ENCODE peak calls at places on chromosome 7, in eight cellular contexts. One of them, this sample, is unnamed. For H3K36me3, the result is how much of the 10 kb centered on the place peaks cover.

GRCh38 chr7:74277636-74278035 is 11.6 kb upstream of the CLIP2 start:
- DNase-seq in HepG2: no peak
- DNase-seq in spleen: no peak
- DNase-seq in body of pancreas: no peak
- DNase-seq in fibroblast of lung: no peak
- DNase-seq in left ventricle myocardium inferior: no peak
- DNase-seq in psoas muscle: no peak
- DNase-seq in esophagus squamous epithelium: no peak
- DNase-seq in this sample: no peak

GRCh38 chr7:157846281-157846680 is 509.5 kb downstream of the DNAJB6 start:
- DNase-seq in HepG2: no peak
- DNase-seq in spleen: no peak
- DNase-seq in body of pancreas: no peak
- DNase-seq in fibroblast of lung: no peak
- DNase-seq in left ventricle myocardium inferior: no peak
- DNase-seq in psoas muscle: no peak
- DNase-seq in esophagus squamous epithelium: no peak
- DNase-seq in this sample: no peak

GRCh38 chr7:128350708-128351295 is 7.1 kb upstream of the RBM28 start:
- DNase-seq in HepG2: no peak
- DNase-seq in spleen: no peak
- DNase-seq in body of pancreas: no peak
- DNase-seq in fibroblast of lung: no peak
- DNase-seq in left ventricle myocardium inferior: peak
- DNase-seq in psoas muscle: no peak
- DNase-seq in esophagus squamous epithelium: no peak
- DNase-seq in this sample: no peak

GRCh38 chr7:4286281-4286680 is 395.8 kb upstream of the FOXK1 start:
- DNase-seq in HepG2: no peak
- DNase-seq in spleen: no peak
- DNase-seq in body of pancreas: no peak
- DNase-seq in fibroblast of lung: peak
- DNase-seq in left ventricle myocardium inferior: no peak
- DNase-seq in psoas muscle: no peak
- DNase-seq in esophagus squamous epithelium: no peak
- DNase-seq in this sample: no peak

GRCh38 chr7:117395743-117396142 is 31.6 kb downstream of the ASZ1 start:
- DNase-seq in HepG2: no peak
- DNase-seq in spleen: no peak
- DNase-seq in body of pancreas: no peak
- DNase-seq in fibroblast of lung: peak
- DNase-seq in left ventricle myocardium inferior: no peak
- DNase-seq in psoas muscle: no peak
- DNase-seq in esophagus squamous epithelium: no peak
- DNase-seq in this sample: no peak

GRCh38 chr7:155998766-155999630 is 186.7 kb upstream of the SHH start:
- DNase-seq in HepG2: no peak
- DNase-seq in spleen: peak
- DNase-seq in body of pancreas: no peak
- DNase-seq in fibroblast of lung: no peak
- DNase-seq in left ventricle myocardium inferior: no peak
- DNase-seq in psoas muscle: no peak
- DNase-seq in esophagus squamous epithelium: no peak
- DNase-seq in this sample: no peak

GRCh38 chr7:57384380-57384779 is 65.6 kb upstream of the ZNF716 start:
- DNase-seq in HepG2: no peak
- DNase-seq in spleen: peak
- DNase-seq in body of pancreas: no peak
- DNase-seq in fibroblast of lung: no peak
- DNase-seq in left ventricle myocardium inferior: no peak
- DNase-seq in psoas muscle: no peak
- DNase-seq in esophagus squamous epithelium: no peak
- DNase-seq in this sample: no peak

GRCh38 chr7:44733708-44734481 is 14.8 kb upstream of the ZMIZ2 start:
- DNase-seq in HepG2: no peak
- DNase-seq in spleen: peak
- DNase-seq in body of pancreas: no peak
- DNase-seq in fibroblast of lung: peak
- DNase-seq in left ventricle myocardium inferior: no peak
- DNase-seq in psoas muscle: no peak
- DNase-seq in esophagus squamous epithelium: no peak
- DNase-seq in this sample: peak

GRCh38 chr7:124635416-124635815 is 130.2 kb downstream of the GPR37 start:
- DNase-seq in HepG2: no peak
- DNase-seq in spleen: no peak
- DNase-seq in body of pancreas: no peak
- DNase-seq in fibroblast of lung: no peak
- DNase-seq in left ventricle myocardium inferior: no peak
- DNase-seq in psoas muscle: no peak
- DNase-seq in esophagus squamous epithelium: no peak
- DNase-seq in this sample: no peak

GRCh38 chr7:137343483-137343841 is at the start of gene PTN:
- DNase-seq in HepG2: no peak
- DNase-seq in spleen: no peak
- DNase-seq in body of pancreas: no peak
- DNase-seq in fibroblast of lung: peak
- DNase-seq in left ventricle myocardium inferior: peak
- DNase-seq in psoas muscle: peak
- DNase-seq in esophagus squamous epithelium: no peak
- DNase-seq in this sample: no peak

GRCh38 chr7:151968357-151968756 is 12.1 kb downstream of the GALNTL5 start:
- DNase-seq in HepG2: no peak
- DNase-seq in spleen: no peak
- DNase-seq in body of pancreas: no peak
- DNase-seq in fibroblast of lung: no peak
- DNase-seq in left ventricle myocardium inferior: peak
- DNase-seq in psoas muscle: peak
- DNase-seq in esophagus squamous epithelium: no peak
- DNase-seq in this sample: no peak

GRCh38 chr7:47895026-47895425 is 53.2 kb downstream of the PKD1L1 start:
- DNase-seq in HepG2: no peak
- DNase-seq in spleen: no peak
- DNase-seq in body of pancreas: no peak
- DNase-seq in fibroblast of lung: no peak
- DNase-seq in left ventricle myocardium inferior: no peak
- DNase-seq in psoas muscle: no peak
- DNase-seq in esophagus squamous epithelium: no peak
- DNase-seq in this sample: no peak

GRCh38 chr7:36763084-36763807 is 39.0 kb upstream of the AOAH start:
- DNase-seq in HepG2: no peak
- DNase-seq in spleen: no peak
- DNase-seq in body of pancreas: no peak
- DNase-seq in fibroblast of lung: peak
- DNase-seq in left ventricle myocardium inferior: no peak
- DNase-seq in psoas muscle: no peak
- DNase-seq in esophagus squamous epithelium: no peak
- DNase-seq in this sample: no peak

GRCh38 chr7:83794834-83795233 is 145.9 kb upstream of the SEMA3E start:
- DNase-seq in HepG2: no peak
- DNase-seq in spleen: no peak
- DNase-seq in body of pancreas: no peak
- DNase-seq in fibroblast of lung: no peak
- DNase-seq in left ventricle myocardium inferior: no peak
- DNase-seq in psoas muscle: no peak
- DNase-seq in esophagus squamous epithelium: no peak
- DNase-seq in this sample: no peak

GRCh38 chr7:36278767-36279171 is 110.9 kb upstream of the ANLN start:
- DNase-seq in HepG2: no peak
- DNase-seq in spleen: no peak
- DNase-seq in body of pancreas: no peak
- DNase-seq in fibroblast of lung: peak
- DNase-seq in left ventricle myocardium inferior: no peak
- DNase-seq in psoas muscle: no peak
- DNase-seq in esophagus squamous epithelium: no peak
- DNase-seq in this sample: peak

GRCh38 chr7:26329520-26330269 is 38.0 kb downstream of the SNX10 start:
- DNase-seq in HepG2: no peak
- DNase-seq in spleen: peak
- DNase-seq in body of pancreas: no peak
- DNase-seq in fibroblast of lung: no peak
- DNase-seq in left ventricle myocardium inferior: peak
- DNase-seq in psoas muscle: peak
- DNase-seq in esophagus squamous epithelium: no peak
- DNase-seq in this sample: no peak

GRCh38 chr7:140704205-140704604 is 7.7 kb downstream of the NDUFB2 start:
- DNase-seq in HepG2: no peak
- DNase-seq in spleen: no peak
- DNase-seq in body of pancreas: no peak
- DNase-seq in fibroblast of lung: no peak
- DNase-seq in left ventricle myocardium inferior: no peak
- DNase-seq in psoas muscle: no peak
- DNase-seq in esophagus squamous epithelium: no peak
- DNase-seq in this sample: no peak

GRCh38 chr7:40583653-40584424 is 449.0 kb downstream of the SUGCT start:
- DNase-seq in HepG2: peak
- DNase-seq in spleen: no peak
- DNase-seq in body of pancreas: no peak
- DNase-seq in fibroblast of lung: no peak
- DNase-seq in left ventricle myocardium inferior: no peak
- DNase-seq in psoas muscle: no peak
- DNase-seq in esophagus squamous epithelium: no peak
- DNase-seq in this sample: no peak

GRCh38 chr7:73988197-73988596 is 39.8 kb upstream of the ELN start:
- DNase-seq in HepG2: no peak
- DNase-seq in spleen: no peak
- DNase-seq in body of pancreas: no peak
- DNase-seq in fibroblast of lung: no peak
- DNase-seq in left ventricle myocardium inferior: peak
- DNase-seq in psoas muscle: no peak
- DNase-seq in esophagus squamous epithelium: no peak
- DNase-seq in this sample: no peak

GRCh38 chr7:133052826-133053225 is 29.1 kb downstream of the CHCHD3 start:
- DNase-seq in HepG2: no peak
- DNase-seq in spleen: no peak
- DNase-seq in body of pancreas: no peak
- DNase-seq in fibroblast of lung: no peak
- DNase-seq in left ventricle myocardium inferior: no peak
- DNase-seq in psoas muscle: no peak
- DNase-seq in esophagus squamous epithelium: no peak
- DNase-seq in this sample: no peak

GRCh38 chr7:116802144-116802747 is 60.1 kb upstream of the CAPZA2 start:
- DNase-seq in HepG2: no peak
- DNase-seq in spleen: no peak
- DNase-seq in body of pancreas: no peak
- DNase-seq in fibroblast of lung: no peak
- DNase-seq in left ventricle myocardium inferior: no peak
- DNase-seq in psoas muscle: no peak
- DNase-seq in esophagus squamous epithelium: no peak
- DNase-seq in this sample: no peak

GRCh38 chr7:99008921-99009530 is 130.7 kb downstream of the TRRAP start:
- DNase-seq in HepG2: no peak
- DNase-seq in spleen: no peak
- DNase-seq in body of pancreas: peak
- DNase-seq in fibroblast of lung: no peak
- DNase-seq in left ventricle myocardium inferior: no peak
- DNase-seq in psoas muscle: no peak
- DNase-seq in esophagus squamous epithelium: no peak
- DNase-seq in this sample: no peak
- H3K36me3 ChIP-seq in HepG2: half or more
- H3K36me3 ChIP-seq in spleen: under half
- H3K36me3 ChIP-seq in body of pancreas: under half
- H3K36me3 ChIP-seq in fibroblast of lung: under half
- H3K36me3 ChIP-seq in left ventricle myocardium inferior: half or more
- H3K36me3 ChIP-seq in psoas muscle: half or more
- H3K36me3 ChIP-seq in esophagus squamous epithelium: half or more
- H3K36me3 ChIP-seq in this sample: under half

GRCh38 chr7:23931633-23932032 is 221.6 kb downstream of the STK31 start:
- DNase-seq in HepG2: no peak
- DNase-seq in spleen: no peak
- DNase-seq in body of pancreas: no peak
- DNase-seq in fibroblast of lung: no peak
- DNase-seq in left ventricle myocardium inferior: no peak
- DNase-seq in psoas muscle: no peak
- DNase-seq in esophagus squamous epithelium: no peak
- DNase-seq in this sample: no peak

GRCh38 chr7:23925088-23925487 is 215.1 kb downstream of the STK31 start:
- DNase-seq in HepG2: no peak
- DNase-seq in spleen: no peak
- DNase-seq in body of pancreas: no peak
- DNase-seq in fibroblast of lung: no peak
- DNase-seq in left ventricle myocardium inferior: no peak
- DNase-seq in psoas muscle: no peak
- DNase-seq in esophagus squamous epithelium: no peak
- DNase-seq in this sample: no peak

GRCh38 chr7:23927709-23928108 is 217.7 kb downstream of the STK31 start:
- DNase-seq in HepG2: no peak
- DNase-seq in spleen: no peak
- DNase-seq in body of pancreas: no peak
- DNase-seq in fibroblast of lung: no peak
- DNase-seq in left ventricle myocardium inferior: no peak
- DNase-seq in psoas muscle: no peak
- DNase-seq in esophagus squamous epithelium: no peak
- DNase-seq in this sample: no peak

GRCh38 chr7:23928391-23928790 is 218.4 kb downstream of the STK31 start:
- DNase-seq in HepG2: no peak
- DNase-seq in spleen: no peak
- DNase-seq in body of pancreas: no peak
- DNase-seq in fibroblast of lung: no peak
- DNase-seq in left ventricle myocardium inferior: no peak
- DNase-seq in psoas muscle: no peak
- DNase-seq in esophagus squamous epithelium: no peak
- DNase-seq in this sample: no peak

GRCh38 chr7:23930312-23930711 is 220.3 kb downstream of the STK31 start:
- DNase-seq in HepG2: no peak
- DNase-seq in spleen: no peak
- DNase-seq in body of pancreas: no peak
- DNase-seq in fibroblast of lung: no peak
- DNase-seq in left ventricle myocardium inferior: no peak
- DNase-seq in psoas muscle: no peak
- DNase-seq in esophagus squamous epithelium: no peak
- DNase-seq in this sample: no peak
- TF ChIP-seq CTCF in HepG2: no peak
- TF ChIP-seq CTCF in spleen: no peak
- TF ChIP-seq CTCF in body of pancreas: no peak
- TF ChIP-seq CTCF in fibroblast of lung: no peak
- TF ChIP-seq CTCF in left ventricle myocardium inferior: no peak
- TF ChIP-seq CTCF in psoas muscle: no peak
- TF ChIP-seq CTCF in esophagus squamous epithelium: no peak
- TF ChIP-seq CTCF in this sample: no peak

DNA sequence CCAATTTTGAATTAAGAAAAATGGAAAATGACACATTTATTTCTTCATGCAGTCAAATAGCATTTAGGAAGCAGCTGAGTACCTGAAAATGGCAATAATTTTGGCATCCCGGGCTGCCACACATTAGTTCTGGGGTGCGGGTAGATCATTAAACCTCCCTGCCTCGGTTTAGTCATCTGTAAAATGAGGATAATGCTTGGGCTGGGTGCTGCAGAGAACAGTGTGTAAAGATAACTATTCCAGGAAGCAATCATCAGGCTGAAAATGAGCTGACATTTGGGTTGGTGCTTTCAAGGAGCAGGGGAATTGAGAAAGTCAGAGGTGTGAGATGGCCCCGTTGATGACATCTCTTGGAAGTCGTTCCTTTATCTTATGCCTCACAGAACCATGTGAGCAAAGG is 767.2 kb downstream of the PHTF2 start:
- DNase-seq in HepG2: no peak
- DNase-seq in spleen: no peak
- DNase-seq in body of pancreas: no peak
- DNase-seq in fibroblast of lung: no peak
- DNase-seq in left ventricle myocardium inferior: no peak
- DNase-seq in psoas muscle: no peak
- DNase-seq in esophagus squamous epithelium: no peak
- DNase-seq in this sample: no peak
- H3K36me3 ChIP-seq in HepG2: under half
- H3K36me3 ChIP-seq in spleen: under half
- H3K36me3 ChIP-seq in body of pancreas: under half
- H3K36me3 ChIP-seq in fibroblast of lung: under half
- H3K36me3 ChIP-seq in left ventricle myocardium inferior: under half
- H3K36me3 ChIP-seq in psoas muscle: under half
- H3K36me3 ChIP-seq in esophagus squamous epithelium: under half
- H3K36me3 ChIP-seq in this sample: under half

GRCh38 chr7:130288168-130288567 is 4.8 kb upstream of the CPA4 start:
- DNase-seq in HepG2: no peak
- DNase-seq in spleen: no peak
- DNase-seq in body of pancreas: no peak
- DNase-seq in fibroblast of lung: no peak
- DNase-seq in left ventricle myocardium inferior: no peak
- DNase-seq in psoas muscle: no peak
- DNase-seq in esophagus squamous epithelium: no peak
- DNase-seq in this sample: no peak
- TF ChIP-seq CTCF in HepG2: no peak
- TF ChIP-seq CTCF in spleen: no peak
- TF ChIP-seq CTCF in body of pancreas: no peak
- TF ChIP-seq CTCF in fibroblast of lung: no peak
- TF ChIP-seq CTCF in left ventricle myocardium inferior: no peak
- TF ChIP-seq CTCF in psoas muscle: no peak
- TF ChIP-seq CTCF in esophagus squamous epithelium: no peak
- TF ChIP-seq CTCF in this sample: no peak

This sample was measured in kidney epithelial cell.